ENCODE peak calls at places on chromosomes 12 and 14, in five cellular contexts. T is heart left ventricle, H is cardiac muscle cell, Y is fibroblast of lung, O is esophagus squamous epithelium. N is an unnamed sample.

GRCh38 chr14:64610049-64610746 is 60.4 kb downstream of the PPP1R36 start:
- DNase-seq in T (no peak), H (no peak), Y (no peak), O (no peak), N (no peak)

GRCh38 chr14:28565345-28565744 is 201.2 kb upstream of the FOXG1 start:
- DNase-seq in T (no peak), H (no peak), Y (no peak), O (no peak), N (no peak)

GRCh38 chr14:96699666-96700065 is 97.5 kb upstream of the VRK1 start:
- DNase-seq in T (no peak), H (no peak), Y (no peak), O (no peak), N (no peak)

GRCh38 chr12:96136129-96136528 is 58.0 kb upstream of the ELK3 start:
- DNase-seq in T (no peak), H (peak; percentile 88), Y (peak; percentile 45), O (no peak), N (no peak)

GRCh38 chr12:100141998-100142850 is 450 bp downstream of the BLTP3B start:
- DNase-seq in T (peak; percentile 49), H (no peak), Y (no peak), O (no peak), N (peak; percentile 67)

GRCh38 chr14:52032196-52032865 is 36.5 kb downstream of the NID2 start:
- DNase-seq in T (no peak), H (peak; percentile 78), Y (no peak), O (no peak), N (no peak)

GRCh38 chr12:97650242-97650641 is 187.6 kb downstream of the RMST start:
- DNase-seq in T (no peak), H (no peak), Y (no peak), O (no peak), N (no peak)

GRCh38 chr14:79580908-79581307 is 630.4 kb downstream of the DIO2 start:
- DNase-seq in T (no peak), H (no peak), Y (no peak), O (no peak), N (no peak)

GRCh38 chr14:90521121-90521929 is 124.5 kb downstream of the CALM1 start:
- DNase-seq in T (peak; percentile 42), H (peak; percentile 23), Y (no peak), O (no peak), N (peak; percentile 59)

GRCh38 chr14:84493779-84494178 is 1036.2 kb upstream of the FLRT2 start:
- DNase-seq in T (no peak), H (peak; percentile 5), Y (peak; percentile 3), O (no peak), N (no peak)

GRCh38 chr14:101959277-101959676 is 5.1 kb upstream of the DYNC1H1 start:
- DNase-seq in T (no peak), H (peak; percentile 45), Y (no peak), O (no peak), N (no peak)

GRCh38 chr12:9673404-9674225 is 4.1 kb downstream of the CLEC2D start:
- DNase-seq in T (peak; percentile 67), H (peak; percentile 95), Y (peak; percentile 92), O (no peak), N (peak; percentile 60)

GRCh38 chr14:92490239-92490959 is 23.2 kb upstream of the RIN3 start:
- DNase-seq in T (no peak), H (no peak), Y (no peak), O (no peak), N (no peak)

GRCh38 chr12:46112364-46112763 is 122.0 kb upstream of the SCAF11 start:
- DNase-seq in T (no peak), H (no peak), Y (no peak), O (no peak), N (no peak)

GRCh38 chr12:46111727-46112126 is 121.4 kb upstream of the SCAF11 start:
- DNase-seq in T (no peak), H (no peak), Y (no peak), O (no peak), N (no peak)

GRCh38 chr12:46109343-46110219 is 119.2 kb upstream of the SCAF11 start:
- DNase-seq in T (no peak), H (no peak), Y (no peak), O (no peak), N (no peak)

GRCh38 chr12:46110220-46110700 is 119.9 kb upstream of the SCAF11 start:
- DNase-seq in T (peak; percentile 67), H (no peak), Y (no peak), O (no peak), N (no peak)

GRCh38 chr12:46110928-46111699 is 120.7 kb upstream of the SCAF11 start:
- DNase-seq in T (no peak), H (no peak), Y (no peak), O (no peak), N (no peak)
- TF ChIP-seq CTCF in T (no peak), H (no peak), Y (peak; percentile 8), O (no peak), N (no peak)

DNA sequence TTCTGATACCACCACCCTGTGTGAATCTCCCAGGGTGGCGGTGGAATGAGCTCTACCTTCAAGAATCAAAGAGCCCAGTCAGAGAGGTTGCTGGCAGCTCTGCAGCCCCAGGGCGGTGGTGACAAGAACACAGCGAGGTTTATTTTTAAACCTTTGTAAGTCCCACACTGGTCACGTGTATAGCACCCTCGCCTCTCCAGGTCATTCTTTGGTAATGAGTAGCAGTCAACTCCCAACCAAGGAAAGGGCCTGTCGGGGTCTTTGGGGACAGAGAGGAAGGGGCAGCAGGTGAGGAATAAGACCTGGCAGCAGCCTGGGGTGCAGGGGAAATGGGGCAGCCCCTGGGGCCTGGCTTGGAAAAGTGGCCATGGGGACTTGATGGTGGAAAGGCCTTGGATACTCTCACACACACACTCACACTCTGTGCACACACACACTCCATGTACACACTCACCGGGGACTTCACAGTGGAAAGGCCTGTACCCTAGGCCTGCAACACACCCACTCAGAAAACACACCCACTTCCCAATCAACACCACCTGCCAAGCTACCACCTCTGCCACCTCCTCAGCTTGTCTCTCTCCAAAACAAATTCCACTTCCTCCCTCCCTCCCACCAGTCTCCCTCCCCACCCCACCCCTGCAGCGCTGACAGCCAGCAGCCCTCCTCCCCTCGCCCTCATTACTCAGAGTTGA is 178.5 kb downstream of the DPF3 start:
- DNase-seq in T (peak; percentile 81), H (peak; percentile 11), Y (peak; percentile 49), O (no peak), N (no peak)
- H3K36me3 ChIP-seq in T (no peaks in the 10 kb centered on the region), H (no peaks in the 10 kb centered on the region), Y (peaks cover 6% of the 10 kb centered on the region), O (no peaks in the 10 kb centered on the region), N (no peaks in the 10 kb centered on the region)

GRCh38 chr12:92796650-92797049 is 93.9 kb downstream of the PLEKHG7 start:
- DNase-seq in T (no peak), H (no peak), Y (peak; percentile 12), O (no peak), N (no peak)
- H3K4me1 ChIP-seq in T (no peaks in the 10 kb centered on the region), H (no peaks in the 10 kb centered on the region), Y (no peaks in the 10 kb centered on the region), O (no peaks in the 10 kb centered on the region), N (no peaks in the 10 kb centered on the region)

GRCh38 chr12:111137968-111138367 is 217.6 kb upstream of the MYL2 start:
- DNase-seq in T (no peak), H (no peak), Y (no peak), O (no peak), N (no peak)
- TF ChIP-seq CTCF in T (no peak), H (no peak), Y (no peak), O (no peak), N (no peak)

GRCh38 chr12:23368590-23368989 is 580.9 kb downstream of the SOX5 start:
- DNase-seq in T (no peak), H (no peak), Y (no peak), O (no peak), N (no peak)
- H3K36me3 ChIP-seq in T (no peaks in the 10 kb centered on the region), H (no peaks in the 10 kb centered on the region), Y (no peaks in the 10 kb centered on the region), O (no peaks in the 10 kb centered on the region), N (no peaks in the 10 kb centered on the region)